ENCODE peak calls at places on chromosomes 1 and 21, in four cellular contexts. X, M, T and J are unnamed samples.

GRCh38 chr1:114379987-114380386 is 131.0 kb downstream of the TRIM33 start:
- DNase-seq in X (peak; percentile 87), M (no peak), T (no peak), J (no peak)

GRCh38 chr1:63904826-63905225 is 131.0 kb downstream of the ROR1 start:
- DNase-seq in X (no peak), M (no peak), T (no peak), J (no peak)

GRCh38 chr1:43885311-43885801 is 48.2 kb upstream of the ARTN start:
- DNase-seq in X (no peak), M (no peak), T (no peak), J (no peak)

GRCh38 chr1:88730132-88730675 is 46.1 kb downstream of the PKN2 start:
- DNase-seq in X (no peak), M (no peak), T (no peak), J (no peak)

GRCh38 chr1:23524716-23525401 is 6.2 kb downstream of the E2F2 start:
- DNase-seq in X (peak; percentile 60), M (no peak), T (no peak), J (no peak)

GRCh38 chr1:182069028-182069466 is 7.5 kb upstream of the ZNF648 start:
- DNase-seq in X (peak; percentile 83), M (no peak), T (peak; percentile 14), J (peak; percentile 26)

GRCh38 chr1:91752324-91752723 is 133.6 kb downstream of the TGFBR3 start:
- DNase-seq in X (no peak), M (peak; percentile 62), T (no peak), J (no peak)

GRCh38 chr1:229447809-229448252 is 13.9 kb upstream of the ACTA1 start:
- DNase-seq in X (no peak), M (no peak), T (no peak), J (no peak)

GRCh38 chr1:88800382-88801051 is 90.8 kb downstream of the GTF2B start:
- DNase-seq in X (peak; percentile 44), M (no peak), T (peak; percentile 13), J (peak; percentile 24)

GRCh38 chr1:53048345-53048737 is 13.7 kb upstream of the PODN start:
- DNase-seq in X (no peak), M (no peak), T (no peak), J (peak; percentile 49)

GRCh38 chr1:201566529-201566823 is 27.5 kb downstream of the NAV1 start:
- DNase-seq in X (no peak), M (no peak), T (no peak), J (no peak)

GRCh38 chr1:203308205-203309114 is 3.1 kb downstream of the BTG2 start:
- DNase-seq in X (no peak), M (no peak), T (no peak), J (no peak)

GRCh38 chr21:46194374-46195334 is 10.4 kb upstream of the SPATC1L start:
- DNase-seq in X (no peak), M (no peak), T (no peak), J (no peak)

GRCh38 chr1:8533907-8534306 is 216.0 kb downstream of the SLC45A1 start:
- DNase-seq in X (no peak), M (no peak), T (no peak), J (no peak)

GRCh38 chr1:62398377-62398776 is 38.5 kb upstream of the USP1 start:
- DNase-seq in X (no peak), M (no peak), T (peak; percentile 71), J (no peak)

GRCh38 chr1:27488523-27489138 is 1.3 kb downstream of the WASF2 start:
- DNase-seq in X (no peak), M (no peak), T (peak; percentile 33), J (peak; percentile 59)

DNA sequence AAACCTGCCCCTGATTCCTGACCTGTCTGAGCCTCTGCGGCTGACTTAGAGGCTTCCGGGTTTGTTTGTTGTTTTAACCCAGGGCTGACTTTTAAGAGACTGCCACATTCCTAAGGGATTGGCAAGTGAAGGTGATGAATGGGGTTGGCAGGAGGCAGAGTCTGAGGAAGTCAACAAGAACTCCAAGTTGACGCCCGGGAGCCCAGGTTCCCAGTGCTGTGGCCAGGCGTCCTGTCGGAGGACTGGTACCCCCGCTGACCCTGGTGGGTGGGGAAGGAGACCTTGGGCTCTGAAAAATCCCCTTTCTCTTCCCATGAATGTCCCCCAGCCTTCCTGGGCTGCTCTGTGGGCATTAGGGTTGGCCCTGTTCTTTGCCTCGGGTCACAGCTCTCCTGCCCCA is 19.7 kb upstream of the EPS8L3 start:
- DNase-seq in X (no peak), M (no peak), T (peak; percentile 76), J (peak; percentile 59)
- H3K27ac ChIP-seq in X (no peak overlapping the region), M (no peak overlapping the region), T (peak overlapping the region; percentile 30), J (peak overlapping the region; percentile 73)

DNA sequence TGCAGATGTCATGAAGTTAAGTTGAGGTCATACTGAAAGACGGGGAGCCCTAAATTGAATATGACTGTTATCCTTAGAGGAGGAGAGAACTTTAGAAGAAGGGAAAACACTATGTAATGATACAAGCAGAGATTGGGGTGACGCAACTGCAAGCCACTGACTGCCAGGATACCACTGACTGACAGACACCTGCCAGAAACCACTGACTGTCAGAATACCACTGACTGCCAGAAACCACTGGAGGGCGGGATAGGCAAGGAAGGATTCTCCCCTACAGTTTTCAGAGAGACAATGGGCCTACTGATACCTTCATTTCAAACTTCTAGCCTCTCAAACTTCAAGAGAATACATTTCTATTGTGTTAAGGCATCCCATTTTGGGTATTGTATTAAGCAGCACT is 388.7 kb downstream of the USH2A start:
- DNase-seq in X (no peak), M (no peak), T (peak; percentile 6), J (no peak)
- TF ChIP-seq FOS in X (no peak), M (no peak), T (no peak), J (no peak)

GRCh38 chr1:77499466-77499865 is 183.0 kb downstream of the ZZZ3 start:
- DNase-seq in X (no peak), M (no peak), T (no peak), J (no peak)

GRCh38 chr1:77494036-77494435 is 188.4 kb downstream of the ZZZ3 start:
- DNase-seq in X (no peak), M (no peak), T (no peak), J (no peak)

GRCh38 chr1:77498918-77499317 is 183.5 kb downstream of the ZZZ3 start:
- DNase-seq in X (no peak), M (no peak), T (peak; percentile 6), J (peak; percentile 51)
- H3K27ac ChIP-seq in X (no peak overlapping the region), M (no peak overlapping the region), T (no peak overlapping the region), J (no peak overlapping the region)

GRCh38 chr1:176159993-176160392 is 47.1 kb downstream of the COP1 start:
- DNase-seq in X (no peak), M (no peak), T (no peak), J (no peak)

GRCh38 chr1:176157995-176158394 is 49.1 kb downstream of the COP1 start:
- DNase-seq in X (no peak), M (no peak), T (no peak), J (no peak)
- TF ChIP-seq FOS in X (no peak), M (no peak), T (no peak), J (no peak)

GRCh38 chr1:65278344-65279091 is 30.8 kb upstream of the DNAJC6 start:
- DNase-seq in X (no peak), M (no peak), T (no peak), J (no peak)
- H3K27ac ChIP-seq in X (peak overlapping the region; percentile 62), M (no peak overlapping the region), T (no peak overlapping the region), J (no peak overlapping the region)